ENCODE peak calls at places on chromosomes 7 and 10, in four cellular contexts. D is H1; E is uterus; A is CD8-positive, alpha-beta memory T cell. V is an unnamed sample.

GRCh38 chr7:115662120-115662519 is 368.4 kb downstream of the TFEC start:
- DNase-seq in D (no peak), E (no peak), A (no peak), V (no peak)

GRCh38 chr7:24715661-24716479 is 41.4 kb downstream of the GSDME start:
- DNase-seq in D (peak), E (no peak), A (no peak), V (no peak)

GRCh38 chr10:34295142-34295548 is 520.0 kb downstream of the PARD3 start:
- DNase-seq in D (no peak), E (no peak), A (no peak), V (no peak)

GRCh38 chr7:23105086-23105643 is 420 bp upstream of the KLHL7 start:
- DNase-seq in D (no peak), E (no peak), A (no peak), V (no peak)

GRCh38 chr7:131792311-131792710 is 235.9 kb upstream of the PODXL start:
- DNase-seq in D (no peak), E (no peak), A (no peak), V (no peak)

GRCh38 chr10:75941181-75941580 is 509.8 kb downstream of the LRMDA start:
- DNase-seq in D (no peak), E (no peak), A (no peak), V (no peak)

GRCh38 chr10:58781873-58782488 is 269.3 kb downstream of the BICC1 start:
- DNase-seq in D (no peak), E (no peak), A (no peak), V (peak)

GRCh38 chr10:67788028-67788886 is 49.7 kb downstream of the DNAJC12 start:
- DNase-seq in D (peak), E (no peak), A (peak), V (peak)

GRCh38 chr10:108180883-108181282 is 1016.4 kb upstream of the SORCS1 start:
- DNase-seq in D (no peak), E (no peak), A (no peak), V (no peak)

GRCh38 chr10:77467422-77467963 is 170.1 kb downstream of the KCNMA1 start:
- DNase-seq in D (no peak), E (no peak), A (no peak), V (no peak)

GRCh38 chr7:155066417-155066950 is 3.6 kb upstream of the HTR5A start:
- DNase-seq in D (no peak), E (no peak), A (no peak), V (no peak)

GRCh38 chr7:44637788-44638594 is 31.6 kb downstream of the OGDH start:
- DNase-seq in D (peak), E (no peak), A (peak), V (no peak)

GRCh38 chr10:124768791-124769190 is 22.9 kb downstream of the EEF1AKMT2 start:
- DNase-seq in D (no peak), E (no peak), A (no peak), V (no peak)

GRCh38 chr7:6497994-6498393 is 50.2 kb upstream of the DAGLB start:
- DNase-seq in D (no peak), E (no peak), A (no peak), V (no peak)

DNA sequence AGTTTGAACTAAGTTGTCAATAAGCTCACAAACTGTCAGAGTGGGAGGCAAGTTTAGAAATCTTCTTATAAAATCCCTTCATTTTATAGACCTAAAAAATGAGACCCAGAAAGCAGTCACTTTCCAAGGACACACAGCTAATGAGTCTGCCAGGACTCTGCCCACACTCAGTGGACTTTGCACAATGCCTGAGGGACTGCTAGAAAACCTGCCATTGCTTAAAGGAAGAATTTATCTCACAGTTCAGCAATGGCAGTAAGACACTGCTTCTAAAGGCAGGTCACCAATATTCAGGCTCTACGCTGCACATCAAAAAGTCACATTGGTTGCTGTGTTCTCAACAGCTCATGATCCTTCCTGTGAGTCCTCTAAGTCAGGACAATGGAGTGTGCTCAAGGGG is 698.1 kb downstream of the GRID1 start:
- DNase-seq in D (no peak), E (no peak), A (no peak), V (no peak)
- H3K4me3 ChIP-seq in D (no peak), E (no peak), A (no peak), V (no peak)

GRCh38 chr7:158572000-158572828 is 15.4 kb downstream of the PTPRN2 start:
- DNase-seq in D (no peak), E (no peak), A (no peak), V (no peak)

GRCh38 chr7:158568974-158569857 is 18.4 kb downstream of the PTPRN2 start:
- DNase-seq in D (no peak), E (no peak), A (no peak), V (no peak)

GRCh38 chr7:158570449-158571170 is 17.0 kb downstream of the PTPRN2 start:
- DNase-seq in D (no peak), E (no peak), A (no peak), V (no peak)

GRCh38 chr7:158567153-158567603 is 20.4 kb downstream of the PTPRN2 start:
- DNase-seq in D (no peak), E (no peak), A (no peak), V (no peak)

GRCh38 chr7:158569858-158570239 is 17.8 kb downstream of the PTPRN2 start:
- DNase-seq in D (peak), E (no peak), A (no peak), V (no peak)
- H3K4me3 ChIP-seq in D (no peak), E (no peak), A (no peak), V (no peak)

GRCh38 chr7:14836006-14836405 is 66.5 kb downstream of the DGKB start:
- DNase-seq in D (no peak), E (no peak), A (no peak), V (no peak)
- H3K4me3 ChIP-seq in D (no peak), E (no peak), A (no peak), V (no peak)

DNA sequence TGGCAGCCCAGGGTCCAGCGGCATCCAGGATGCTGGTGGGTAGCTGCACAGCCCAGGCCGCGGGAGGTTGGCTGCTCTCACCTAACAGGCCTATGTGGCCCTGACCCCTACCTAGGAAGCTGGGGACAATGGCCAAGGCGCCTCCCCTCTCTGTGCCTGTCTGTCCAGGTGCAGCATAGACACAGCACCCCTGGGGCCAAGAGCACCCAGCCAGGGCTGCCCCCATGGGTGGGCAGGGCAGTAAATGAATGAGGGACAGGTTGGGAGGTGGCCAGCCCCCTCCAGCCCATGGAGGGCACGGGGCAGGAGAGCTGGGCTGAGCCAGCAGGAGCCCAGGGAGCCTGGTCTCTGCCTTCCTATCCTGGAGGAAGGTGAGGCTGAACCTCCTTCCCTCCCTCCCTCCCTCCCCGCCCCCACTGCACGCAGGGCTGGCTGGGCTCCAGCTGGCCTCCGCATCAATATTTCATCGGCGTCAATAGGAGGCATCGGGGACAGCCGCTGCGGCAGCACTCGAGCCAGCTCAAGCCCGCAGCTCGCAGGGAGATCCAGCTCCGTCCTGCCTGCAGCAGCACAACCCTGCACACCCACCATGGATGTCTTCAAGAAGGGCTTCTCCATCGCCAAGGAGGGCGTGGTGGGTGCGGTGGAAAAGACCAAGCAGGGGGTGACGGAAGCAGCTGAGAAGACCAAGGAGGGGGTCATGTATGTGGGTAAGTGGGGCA is at the start of gene SNCG:
- DNase-seq in D (peak), E (peak), A (peak), V (no peak)
- H3K4me3 ChIP-seq in D (no peak), E (peak), A (no peak), V (no peak)

DNA sequence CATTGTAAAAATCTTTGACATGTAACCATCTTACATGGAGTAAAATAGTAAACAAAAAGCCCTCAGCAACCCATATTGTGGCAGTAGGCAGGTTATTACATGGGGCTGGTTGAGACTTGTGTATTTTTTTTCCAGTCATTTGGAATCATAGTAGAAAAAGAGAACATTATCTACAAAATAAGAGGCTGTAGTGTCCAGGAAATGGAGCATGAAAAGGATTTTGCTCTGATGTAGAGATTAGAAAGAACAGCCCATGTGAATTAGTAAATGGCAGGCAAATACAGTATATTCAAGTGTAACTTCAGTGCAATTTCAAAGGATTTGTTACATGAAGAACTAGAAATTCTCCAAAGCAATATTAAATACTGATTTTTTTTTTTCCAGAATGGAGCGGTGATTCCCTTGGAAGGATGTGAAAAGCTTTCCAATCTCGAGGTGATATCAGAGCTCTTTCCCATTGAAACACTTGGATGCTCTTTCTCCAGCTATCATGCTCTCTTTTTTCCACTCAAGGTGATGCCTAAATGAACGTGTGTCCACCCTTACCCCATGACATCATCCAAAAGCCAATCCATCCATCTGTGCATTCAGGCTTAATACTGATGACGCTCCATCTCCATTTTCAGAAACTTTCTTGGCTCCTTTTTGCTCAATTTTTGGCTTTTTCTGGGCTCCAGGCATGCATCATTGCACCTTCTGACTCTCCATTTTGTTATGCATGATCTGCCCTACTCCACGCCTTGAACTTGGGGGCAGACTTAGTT is 1034.7 kb downstream of the TYW1 start:
- DNase-seq in D (no peak), E (no peak), A (no peak), V (no peak)
- H3K4me3 ChIP-seq in D (no peak), E (no peak), A (no peak), V (no peak)

GRCh38 chr10:45425628-45426563 is 51.9 kb downstream of the ALOX5 start:
- DNase-seq in D (no peak), E (no peak), A (no peak), V (no peak)
- H3K4me3 ChIP-seq in D (no peak), E (no peak), A (no peak), V (no peak)

DNA sequence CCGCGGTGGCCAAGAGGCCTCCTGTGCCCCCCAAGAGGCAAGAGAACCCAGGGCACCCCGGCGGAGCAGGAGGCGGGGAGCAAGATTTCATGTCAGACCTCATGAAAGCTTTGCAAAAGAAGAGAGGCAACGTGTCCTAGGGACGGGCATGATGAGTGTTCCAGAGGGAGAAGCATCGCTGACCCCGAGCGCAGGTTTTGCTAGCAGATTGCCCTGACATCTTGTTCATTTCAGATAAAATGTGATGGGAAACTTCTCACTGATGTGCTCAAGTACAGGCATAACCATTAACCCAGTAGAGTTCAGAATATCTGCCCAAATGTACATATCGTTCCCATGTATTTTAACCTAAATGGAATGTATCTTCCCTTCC is 129.2 kb downstream of the APBB1IP start:
- DNase-seq in D (no peak), E (no peak), A (no peak), V (no peak)
- H3K4me3 ChIP-seq in D (peak), E (no peak), A (no peak), V (peak)